ENCODE peak calls at places on chromosomes 7 and 10, in ten cellular contexts. One of them, this sample, is unnamed.
A peak's percentile ranks its signal among the peaks of the same experiment; 100 is the strongest.

GRCh38 chr10:25522946-25523608 is 348.3 kb downstream of the GPR158 start:
- DNase-seq in BJ: no peak
- DNase-seq in activated CD8-positive, alpha-beta memory T cell treated with anti-CD3 and anti-CD28 coated beads, Interleukin-2, amount 50 U/mL, for 48 hours: no peak
- DNase-seq in H7: peak; percentile 55
- DNase-seq in Kasumi-1: no peak
- DNase-seq in NCI-H2107: no peak
- DNase-seq in NCI-H1092 treated with DMSO at 0.1 percent for 48 hours: no peak
- DNase-seq in putamen: no peak
- DNase-seq in EH: no peak
- DNase-seq in left ventricle myocardium inferior: no peak
- DNase-seq in this sample: no peak

GRCh38 chr7:36109013-36109627 is 43.9 kb upstream of the EEPD1 start:
- DNase-seq in BJ: no peak
- DNase-seq in activated CD8-positive, alpha-beta memory T cell treated with anti-CD3 and anti-CD28 coated beads, Interleukin-2, amount 50 U/mL, for 48 hours: no peak
- DNase-seq in H7: no peak
- DNase-seq in Kasumi-1: no peak
- DNase-seq in NCI-H2107: no peak
- DNase-seq in NCI-H1092 treated with DMSO at 0.1 percent for 48 hours: no peak
- DNase-seq in putamen: no peak
- DNase-seq in EH: no peak
- DNase-seq in left ventricle myocardium inferior: no peak
- DNase-seq in this sample: no peak

GRCh38 chr10:58065529-58065815 is 202.2 kb downstream of the IPMK start:
- DNase-seq in BJ: no peak
- DNase-seq in activated CD8-positive, alpha-beta memory T cell treated with anti-CD3 and anti-CD28 coated beads, Interleukin-2, amount 50 U/mL, for 48 hours: no peak
- DNase-seq in H7: no peak
- DNase-seq in Kasumi-1: no peak
- DNase-seq in NCI-H2107: no peak
- DNase-seq in NCI-H1092 treated with DMSO at 0.1 percent for 48 hours: no peak
- DNase-seq in putamen: no peak
- DNase-seq in EH: no peak
- DNase-seq in left ventricle myocardium inferior: no peak
- DNase-seq in this sample: no peak

GRCh38 chr7:39750253-39750994 is 127.1 kb downstream of the RALA start:
- DNase-seq in BJ: no peak
- DNase-seq in activated CD8-positive, alpha-beta memory T cell treated with anti-CD3 and anti-CD28 coated beads, Interleukin-2, amount 50 U/mL, for 48 hours: no peak
- DNase-seq in H7: no peak
- DNase-seq in Kasumi-1: no peak
- DNase-seq in NCI-H2107: no peak
- DNase-seq in NCI-H1092 treated with DMSO at 0.1 percent for 48 hours: no peak
- DNase-seq in putamen: no peak
- DNase-seq in EH: no peak
- DNase-seq in left ventricle myocardium inferior: no peak
- DNase-seq in this sample: no peak

GRCh38 chr7:20650782-20651181 is 35.3 kb downstream of the ABCB5 start:
- DNase-seq in BJ: no peak
- DNase-seq in activated CD8-positive, alpha-beta memory T cell treated with anti-CD3 and anti-CD28 coated beads, Interleukin-2, amount 50 U/mL, for 48 hours: no peak
- DNase-seq in H7: peak; percentile 31
- DNase-seq in Kasumi-1: no peak
- DNase-seq in NCI-H2107: no peak
- DNase-seq in NCI-H1092 treated with DMSO at 0.1 percent for 48 hours: no peak
- DNase-seq in putamen: no peak
- DNase-seq in EH: no peak
- DNase-seq in left ventricle myocardium inferior: no peak
- DNase-seq in this sample: no peak

GRCh38 chr7:26156454-26157365 is 4.7 kb downstream of the NFE2L3 start:
- DNase-seq in BJ: peak; percentile 51
- DNase-seq in activated CD8-positive, alpha-beta memory T cell treated with anti-CD3 and anti-CD28 coated beads, Interleukin-2, amount 50 U/mL, for 48 hours: peak; percentile 57
- DNase-seq in H7: no peak
- DNase-seq in Kasumi-1: peak; percentile 38
- DNase-seq in NCI-H2107: no peak
- DNase-seq in NCI-H1092 treated with DMSO at 0.1 percent for 48 hours: no peak
- DNase-seq in putamen: no peak
- DNase-seq in EH: peak; percentile 92
- DNase-seq in left ventricle myocardium inferior: no peak
- DNase-seq in this sample: no peak

GRCh38 chr10:115432188-115432819 is 339.1 kb downstream of the ATRNL1 start:
- DNase-seq in BJ: no peak
- DNase-seq in activated CD8-positive, alpha-beta memory T cell treated with anti-CD3 and anti-CD28 coated beads, Interleukin-2, amount 50 U/mL, for 48 hours: no peak
- DNase-seq in H7: no peak
- DNase-seq in Kasumi-1: peak; percentile 56
- DNase-seq in NCI-H2107: no peak
- DNase-seq in NCI-H1092 treated with DMSO at 0.1 percent for 48 hours: no peak
- DNase-seq in putamen: no peak
- DNase-seq in EH: peak; percentile 7
- DNase-seq in left ventricle myocardium inferior: no peak
- DNase-seq in this sample: no peak

GRCh38 chr7:129943352-129943751 is 9.4 kb downstream of the UBE2H start:
- DNase-seq in BJ: no peak
- DNase-seq in activated CD8-positive, alpha-beta memory T cell treated with anti-CD3 and anti-CD28 coated beads, Interleukin-2, amount 50 U/mL, for 48 hours: no peak
- DNase-seq in H7: no peak
- DNase-seq in Kasumi-1: no peak
- DNase-seq in NCI-H2107: no peak
- DNase-seq in NCI-H1092 treated with DMSO at 0.1 percent for 48 hours: no peak
- DNase-seq in putamen: no peak
- DNase-seq in EH: no peak
- DNase-seq in left ventricle myocardium inferior: no peak
- DNase-seq in this sample: no peak

GRCh38 chr10:97328646-97329453 is 5.7 kb downstream of the FRAT2 start:
- DNase-seq in BJ: no peak
- DNase-seq in activated CD8-positive, alpha-beta memory T cell treated with anti-CD3 and anti-CD28 coated beads, Interleukin-2, amount 50 U/mL, for 48 hours: no peak
- DNase-seq in H7: peak; percentile 6
- DNase-seq in Kasumi-1: no peak
- DNase-seq in NCI-H2107: no peak
- DNase-seq in NCI-H1092 treated with DMSO at 0.1 percent for 48 hours: no peak
- DNase-seq in putamen: no peak
- DNase-seq in EH: no peak
- DNase-seq in left ventricle myocardium inferior: no peak
- DNase-seq in this sample: no peak

GRCh38 chr7:151585744-151586424 is 66.2 kb upstream of the RHEB start:
- DNase-seq in BJ: no peak
- DNase-seq in activated CD8-positive, alpha-beta memory T cell treated with anti-CD3 and anti-CD28 coated beads, Interleukin-2, amount 50 U/mL, for 48 hours: no peak
- DNase-seq in H7: no peak
- DNase-seq in Kasumi-1: no peak
- DNase-seq in NCI-H2107: no peak
- DNase-seq in NCI-H1092 treated with DMSO at 0.1 percent for 48 hours: no peak
- DNase-seq in putamen: no peak
- DNase-seq in EH: no peak
- DNase-seq in left ventricle myocardium inferior: no peak
- DNase-seq in this sample: peak; percentile 48

GRCh38 chr7:85464042-85464651 is 277.3 kb upstream of the SEMA3D start:
- DNase-seq in BJ: no peak
- DNase-seq in activated CD8-positive, alpha-beta memory T cell treated with anti-CD3 and anti-CD28 coated beads, Interleukin-2, amount 50 U/mL, for 48 hours: no peak
- DNase-seq in H7: no peak
- DNase-seq in Kasumi-1: peak; percentile 26
- DNase-seq in NCI-H2107: no peak
- DNase-seq in NCI-H1092 treated with DMSO at 0.1 percent for 48 hours: peak; percentile 6
- DNase-seq in putamen: no peak
- DNase-seq in EH: peak; percentile 14
- DNase-seq in left ventricle myocardium inferior: no peak
- DNase-seq in this sample: no peak

GRCh38 chr7:78677391-78677790 is 776.1 kb downstream of the MAGI2 start:
- DNase-seq in BJ: no peak
- DNase-seq in activated CD8-positive, alpha-beta memory T cell treated with anti-CD3 and anti-CD28 coated beads, Interleukin-2, amount 50 U/mL, for 48 hours: no peak
- DNase-seq in H7: no peak
- DNase-seq in Kasumi-1: no peak
- DNase-seq in NCI-H2107: no peak
- DNase-seq in NCI-H1092 treated with DMSO at 0.1 percent for 48 hours: no peak
- DNase-seq in putamen: no peak
- DNase-seq in EH: peak; percentile 74
- DNase-seq in left ventricle myocardium inferior: no peak
- DNase-seq in this sample: no peak

GRCh38 chr7:127678947-127679346 is 27.0 kb downstream of the SND1 start:
- DNase-seq in BJ: no peak
- DNase-seq in activated CD8-positive, alpha-beta memory T cell treated with anti-CD3 and anti-CD28 coated beads, Interleukin-2, amount 50 U/mL, for 48 hours: no peak
- DNase-seq in H7: no peak
- DNase-seq in Kasumi-1: no peak
- DNase-seq in NCI-H2107: no peak
- DNase-seq in NCI-H1092 treated with DMSO at 0.1 percent for 48 hours: no peak
- DNase-seq in putamen: no peak
- DNase-seq in EH: peak; percentile 67
- DNase-seq in left ventricle myocardium inferior: no peak
- DNase-seq in this sample: no peak

GRCh38 chr10:11396311-11396960 is 215.0 kb downstream of the USP6NL start:
- DNase-seq in BJ: no peak
- DNase-seq in activated CD8-positive, alpha-beta memory T cell treated with anti-CD3 and anti-CD28 coated beads, Interleukin-2, amount 50 U/mL, for 48 hours: no peak
- DNase-seq in H7: peak; percentile 14
- DNase-seq in Kasumi-1: no peak
- DNase-seq in NCI-H2107: no peak
- DNase-seq in NCI-H1092 treated with DMSO at 0.1 percent for 48 hours: no peak
- DNase-seq in putamen: no peak
- DNase-seq in EH: no peak
- DNase-seq in left ventricle myocardium inferior: no peak
- DNase-seq in this sample: no peak

GRCh38 chr7:146948708-146949107 is 832.1 kb downstream of the CNTNAP2 start:
- DNase-seq in BJ: no peak
- DNase-seq in activated CD8-positive, alpha-beta memory T cell treated with anti-CD3 and anti-CD28 coated beads, Interleukin-2, amount 50 U/mL, for 48 hours: no peak
- DNase-seq in H7: no peak
- DNase-seq in Kasumi-1: peak; percentile 30
- DNase-seq in NCI-H2107: no peak
- DNase-seq in NCI-H1092 treated with DMSO at 0.1 percent for 48 hours: no peak
- DNase-seq in putamen: no peak
- DNase-seq in EH: no peak
- DNase-seq in left ventricle myocardium inferior: no peak
- DNase-seq in this sample: no peak

GRCh38 chr10:91788527-91788926 is 9.7 kb upstream of the TNKS2 start:
- DNase-seq in BJ: no peak
- DNase-seq in activated CD8-positive, alpha-beta memory T cell treated with anti-CD3 and anti-CD28 coated beads, Interleukin-2, amount 50 U/mL, for 48 hours: no peak
- DNase-seq in H7: no peak
- DNase-seq in Kasumi-1: no peak
- DNase-seq in NCI-H2107: no peak
- DNase-seq in NCI-H1092 treated with DMSO at 0.1 percent for 48 hours: no peak
- DNase-seq in putamen: no peak
- DNase-seq in EH: no peak
- DNase-seq in left ventricle myocardium inferior: no peak
- DNase-seq in this sample: no peak

GRCh38 chr7:155267436-155267835 is 30.2 kb upstream of the INSIG1 start:
- DNase-seq in BJ: no peak
- DNase-seq in activated CD8-positive, alpha-beta memory T cell treated with anti-CD3 and anti-CD28 coated beads, Interleukin-2, amount 50 U/mL, for 48 hours: no peak
- DNase-seq in H7: no peak
- DNase-seq in Kasumi-1: no peak
- DNase-seq in NCI-H2107: no peak
- DNase-seq in NCI-H1092 treated with DMSO at 0.1 percent for 48 hours: no peak
- DNase-seq in putamen: no peak
- DNase-seq in EH: no peak
- DNase-seq in left ventricle myocardium inferior: no peak
- DNase-seq in this sample: no peak

GRCh38 chr10:35495521-35496238 is 109.5 kb upstream of the GJD4 start:
- DNase-seq in BJ: no peak
- DNase-seq in activated CD8-positive, alpha-beta memory T cell treated with anti-CD3 and anti-CD28 coated beads, Interleukin-2, amount 50 U/mL, for 48 hours: no peak
- DNase-seq in H7: no peak
- DNase-seq in Kasumi-1: no peak
- DNase-seq in NCI-H2107: no peak
- DNase-seq in NCI-H1092 treated with DMSO at 0.1 percent for 48 hours: no peak
- DNase-seq in putamen: no peak
- DNase-seq in EH: peak; percentile 62
- DNase-seq in left ventricle myocardium inferior: no peak
- DNase-seq in this sample: peak; percentile 52

GRCh38 chr10:11015371-11015934 is 2.2 kb upstream of the CELF2 start:
- DNase-seq in BJ: no peak
- DNase-seq in activated CD8-positive, alpha-beta memory T cell treated with anti-CD3 and anti-CD28 coated beads, Interleukin-2, amount 50 U/mL, for 48 hours: no peak
- DNase-seq in H7: no peak
- DNase-seq in Kasumi-1: no peak
- DNase-seq in NCI-H2107: no peak
- DNase-seq in NCI-H1092 treated with DMSO at 0.1 percent for 48 hours: peak; percentile 2
- DNase-seq in putamen: no peak
- DNase-seq in EH: no peak
- DNase-seq in left ventricle myocardium inferior: no peak
- DNase-seq in this sample: no peak

GRCh38 chr7:123754295-123754871 is 5.6 kb upstream of the WASL start:
- DNase-seq in BJ: no peak
- DNase-seq in activated CD8-positive, alpha-beta memory T cell treated with anti-CD3 and anti-CD28 coated beads, Interleukin-2, amount 50 U/mL, for 48 hours: no peak
- DNase-seq in H7: no peak
- DNase-seq in Kasumi-1: no peak
- DNase-seq in NCI-H2107: no peak
- DNase-seq in NCI-H1092 treated with DMSO at 0.1 percent for 48 hours: no peak
- DNase-seq in putamen: no peak
- DNase-seq in EH: no peak
- DNase-seq in left ventricle myocardium inferior: no peak
- DNase-seq in this sample: no peak

GRCh38 chr7:134731616-134732015 is 47.8 kb upstream of the CALD1 start:
- DNase-seq in BJ: no peak
- DNase-seq in activated CD8-positive, alpha-beta memory T cell treated with anti-CD3 and anti-CD28 coated beads, Interleukin-2, amount 50 U/mL, for 48 hours: no peak
- DNase-seq in H7: no peak
- DNase-seq in Kasumi-1: no peak
- DNase-seq in NCI-H2107: no peak
- DNase-seq in NCI-H1092 treated with DMSO at 0.1 percent for 48 hours: no peak
- DNase-seq in putamen: no peak
- DNase-seq in EH: peak; percentile 49
- DNase-seq in left ventricle myocardium inferior: no peak
- DNase-seq in this sample: no peak

GRCh38 chr10:27743736-27744477 is 1.7 kb downstream of the MKX start:
- DNase-seq in BJ: no peak
- DNase-seq in activated CD8-positive, alpha-beta memory T cell treated with anti-CD3 and anti-CD28 coated beads, Interleukin-2, amount 50 U/mL, for 48 hours: peak; percentile 64
- DNase-seq in H7: no peak
- DNase-seq in Kasumi-1: no peak
- DNase-seq in NCI-H2107: peak; percentile 1
- DNase-seq in NCI-H1092 treated with DMSO at 0.1 percent for 48 hours: no peak
- DNase-seq in putamen: no peak
- DNase-seq in EH: peak; percentile 48
- DNase-seq in left ventricle myocardium inferior: no peak
- DNase-seq in this sample: no peak

GRCh38 chr7:121447191-121447920 is 51.2 kb upstream of the FAM3C start:
- DNase-seq in BJ: no peak
- DNase-seq in activated CD8-positive, alpha-beta memory T cell treated with anti-CD3 and anti-CD28 coated beads, Interleukin-2, amount 50 U/mL, for 48 hours: no peak
- DNase-seq in H7: no peak
- DNase-seq in Kasumi-1: no peak
- DNase-seq in NCI-H2107: no peak
- DNase-seq in NCI-H1092 treated with DMSO at 0.1 percent for 48 hours: no peak
- DNase-seq in putamen: no peak
- DNase-seq in EH: peak; percentile 22
- DNase-seq in left ventricle myocardium inferior: peak; percentile 33
- DNase-seq in this sample: no peak

GRCh38 chr10:89810908-89811515 is 109.6 kb downstream of the KIF20B start:
- DNase-seq in BJ: no peak
- DNase-seq in activated CD8-positive, alpha-beta memory T cell treated with anti-CD3 and anti-CD28 coated beads, Interleukin-2, amount 50 U/mL, for 48 hours: no peak
- DNase-seq in H7: no peak
- DNase-seq in Kasumi-1: no peak
- DNase-seq in NCI-H2107: no peak
- DNase-seq in NCI-H1092 treated with DMSO at 0.1 percent for 48 hours: no peak
- DNase-seq in putamen: no peak
- DNase-seq in EH: no peak
- DNase-seq in left ventricle myocardium inferior: no peak
- DNase-seq in this sample: no peak

GRCh38 chr10:131061221-131061620 is 250.3 kb downstream of the TCERG1L start:
- DNase-seq in BJ: no peak
- DNase-seq in activated CD8-positive, alpha-beta memory T cell treated with anti-CD3 and anti-CD28 coated beads, Interleukin-2, amount 50 U/mL, for 48 hours: no peak
- DNase-seq in H7: no peak
- DNase-seq in Kasumi-1: no peak
- DNase-seq in NCI-H2107: no peak
- DNase-seq in NCI-H1092 treated with DMSO at 0.1 percent for 48 hours: no peak
- DNase-seq in putamen: no peak
- DNase-seq in EH: no peak
- DNase-seq in left ventricle myocardium inferior: no peak
- DNase-seq in this sample: no peak

GRCh38 chr10:74982634-74982982 is 128.8 kb upstream of the SAMD8 start:
- DNase-seq in BJ: no peak
- DNase-seq in activated CD8-positive, alpha-beta memory T cell treated with anti-CD3 and anti-CD28 coated beads, Interleukin-2, amount 50 U/mL, for 48 hours: no peak
- DNase-seq in H7: no peak
- DNase-seq in Kasumi-1: no peak
- DNase-seq in NCI-H2107: no peak
- DNase-seq in NCI-H1092 treated with DMSO at 0.1 percent for 48 hours: no peak
- DNase-seq in putamen: no peak
- DNase-seq in EH: no peak
- DNase-seq in left ventricle myocardium inferior: no peak
- DNase-seq in this sample: no peak

GRCh38 chr10:113663142-113663541 is 699 bp downstream of the NRAP start:
- DNase-seq in BJ: no peak
- DNase-seq in activated CD8-positive, alpha-beta memory T cell treated with anti-CD3 and anti-CD28 coated beads, Interleukin-2, amount 50 U/mL, for 48 hours: no peak
- DNase-seq in H7: no peak
- DNase-seq in Kasumi-1: no peak
- DNase-seq in NCI-H2107: no peak
- DNase-seq in NCI-H1092 treated with DMSO at 0.1 percent for 48 hours: no peak
- DNase-seq in putamen: no peak
- DNase-seq in EH: peak; percentile 46
- DNase-seq in left ventricle myocardium inferior: no peak
- DNase-seq in this sample: no peak

GRCh38 chr10:132665946-132666732 is 119.8 kb downstream of the NKX6-2 start:
- DNase-seq in BJ: peak; percentile 86
- DNase-seq in activated CD8-positive, alpha-beta memory T cell treated with anti-CD3 and anti-CD28 coated beads, Interleukin-2, amount 50 U/mL, for 48 hours: no peak
- DNase-seq in H7: no peak
- DNase-seq in Kasumi-1: peak; percentile 89
- DNase-seq in NCI-H2107: no peak
- DNase-seq in NCI-H1092 treated with DMSO at 0.1 percent for 48 hours: no peak
- DNase-seq in putamen: no peak
- DNase-seq in EH: peak; percentile 94
- DNase-seq in left ventricle myocardium inferior: no peak
- DNase-seq in this sample: no peak